ENCODE peak calls at places on chromosome 14, in eight cellular contexts. U is GM13977, T is coronary artery, N is M059J, C is kidney tubule cell, R is left cardiac atrium, Z is NCI-H146, P is stomach. L is an unnamed sample.

GRCh38 chr14:61720302-61720677 is 25.0 kb downstream of the HIF1A start:
- DNase-seq in C (no peak), T (no peak), Z (no peak), N (no peak), P (no peak), R (no peak), U (no peak), L (no peak)

GRCh38 chr14:82422186-82422585 is 888.5 kb upstream of the SEL1L start:
- DNase-seq in T (no peak), P (no peak), R (no peak), N (no peak), Z (no peak), C (no peak), U (no peak), L (no peak)

GRCh38 chr14:71725802-71726638 is 206.2 kb upstream of the RGS6 start:
- DNase-seq in R (no peak), C (peak), Z (no peak), P (no peak), T (no peak), U (no peak), N (peak), L (peak)

GRCh38 chr14:24881496-24881895 is 168.5 kb downstream of the STXBP6 start:
- DNase-seq in R (no peak), Z (no peak), P (no peak), N (no peak), U (no peak), T (no peak), C (no peak), L (no peak)

GRCh38 chr14:101933209-101933608 is 31.2 kb upstream of the DYNC1H1 start:
- DNase-seq in Z (peak), R (no peak), N (no peak), C (no peak), U (no peak), P (no peak), T (no peak), L (no peak)

GRCh38 chr14:66403183-66403582 is 83.0 kb upstream of the CCDC196 start:
- DNase-seq in P (no peak), N (peak), R (no peak), T (no peak), Z (peak), C (peak), U (no peak), L (no peak)

GRCh38 chr14:105084741-105085571 is 19.7 kb upstream of the GPR132 start:
- DNase-seq in U (no peak), T (no peak), N (no peak), R (no peak), C (no peak), P (peak), Z (no peak), L (no peak)

GRCh38 chr14:99601301-99601945 is 2.6 kb downstream of the CCDC85C start:
- DNase-seq in T (no peak), R (no peak), U (no peak), C (peak), Z (no peak), N (peak), P (no peak), L (no peak)

GRCh38 chr14:50089213-50089612 is 27.2 kb downstream of the VCPKMT start:
- DNase-seq in U (no peak), N (no peak), C (no peak), T (no peak), P (no peak), Z (no peak), R (no peak), L (peak)

GRCh38 chr14:103763730-103764488 is 48.3 kb downstream of the ZFYVE21 start:
- DNase-seq in P (no peak), T (no peak), R (no peak), C (no peak), Z (no peak), U (peak), N (no peak), L (no peak)

GRCh38 chr14:66087231-66087630 is 398.9 kb upstream of the CCDC196 start:
- DNase-seq in R (no peak), T (no peak), P (no peak), U (no peak), Z (no peak), N (no peak), C (no peak), L (no peak)

GRCh38 chr14:48490756-48491155 is 815.4 kb upstream of the MDGA2 start:
- DNase-seq in R (no peak), C (no peak), Z (no peak), U (no peak), T (no peak), P (no peak), N (no peak), L (no peak)

GRCh38 chr14:51337520-51337919 is 97.5 kb downstream of the TMX1 start:
- DNase-seq in R (no peak), Z (no peak), N (peak), C (no peak), U (no peak), T (no peak), P (no peak), L (no peak)

GRCh38 chr14:33287204-33287603 is 348.5 kb downstream of the NPAS3 start:
- DNase-seq in P (no peak), T (no peak), U (no peak), R (no peak), C (peak), N (peak), Z (no peak), L (no peak)

GRCh38 chr14:52422650-52423356 is 108.7 kb downstream of the PTGER2 start:
- DNase-seq in N (no peak), Z (no peak), T (no peak), U (no peak), P (no peak), R (no peak), C (no peak), L (no peak)

GRCh38 chr14:89509891-89510290 is 92.9 kb upstream of the FOXN3 start:
- DNase-seq in Z (no peak), C (peak), N (peak), U (no peak), R (no peak), P (no peak), T (no peak), L (no peak)

GRCh38 chr14:104297721-104298401 is 159.5 kb downstream of the KIF26A start:
- DNase-seq in Z (no peak), N (no peak), C (no peak), T (no peak), U (no peak), R (peak), P (no peak), L (no peak)

GRCh38 chr14:104866451-104867370 is 1.6 kb downstream of the CEP170B start:
- DNase-seq in N (no peak), Z (no peak), T (no peak), R (no peak), P (no peak), U (no peak), C (peak), L (no peak)

GRCh38 chr14:87687338-87687876 is 305.6 kb downstream of the GALC start:
- DNase-seq in P (no peak), U (no peak), N (no peak), T (no peak), C (peak), R (no peak), Z (no peak), L (no peak)

GRCh38 chr14:92160619-92161018 is 38.9 kb downstream of the CPSF2 start:
- DNase-seq in U (no peak), N (no peak), P (no peak), R (no peak), Z (no peak), T (no peak), C (peak), L (no peak)

GRCh38 chr14:54000341-54000811 is 43.8 kb upstream of the BMP4 start:
- DNase-seq in C (no peak), P (no peak), N (peak), Z (no peak), R (no peak), U (no peak), T (no peak), L (no peak)

GRCh38 chr14:63499701-63500250 is 43.4 kb downstream of the PPP2R5E start:
- DNase-seq in C (no peak), N (peak), R (no peak), T (no peak), P (no peak), U (no peak), Z (no peak), L (no peak)

GRCh38 chr14:78403278-78403815 is 233.2 kb downstream of the NRXN3 start:
- DNase-seq in U (peak), T (no peak), Z (no peak), N (peak), C (peak), P (no peak), R (no peak), L (no peak)

GRCh38 chr14:61812347-61813100 is 50.3 kb downstream of the SNAPC1 start:
- DNase-seq in C (no peak), Z (peak), P (no peak), U (peak), R (peak), T (no peak), N (no peak), L (no peak)